ENCODE peak calls at places on chromosomes 7 and 10, in four cellular contexts. One of them, this sample, is unnamed.

GRCh38 chr7:134732739-134733138 is 46.7 kb upstream of the CALD1 start:
- DNase-seq in IMR-90: no peak
- DNase-seq in H9: no peak
- DNase-seq in H1: no peak
- DNase-seq in this sample: no peak

GRCh38 chr7:42494199-42494710 is 257.2 kb upstream of the GLI3 start:
- DNase-seq in IMR-90: no peak
- DNase-seq in H9: no peak
- DNase-seq in H1: no peak
- DNase-seq in this sample: no peak

GRCh38 chr10:53601260-53601875 is 828.8 kb upstream of the MBL2 start:
- DNase-seq in IMR-90: peak; percentile 28
- DNase-seq in H9: no peak
- DNase-seq in H1: no peak
- DNase-seq in this sample: peak; percentile 60

GRCh38 chr7:158778476-158778875 is 50.8 kb downstream of the ESYT2 start:
- DNase-seq in IMR-90: peak; percentile 75
- DNase-seq in H9: no peak
- DNase-seq in H1: no peak
- DNase-seq in this sample: no peak

GRCh38 chr10:4082851-4083250 is 297.8 kb upstream of the KLF6 start:
- DNase-seq in IMR-90: no peak
- DNase-seq in H9: no peak
- DNase-seq in H1: no peak
- DNase-seq in this sample: peak; percentile 38

GRCh38 chr10:11846542-11846941 is 23.4 kb downstream of the PROSER2 start:
- DNase-seq in IMR-90: peak; percentile 9
- DNase-seq in H9: no peak
- DNase-seq in H1: no peak
- DNase-seq in this sample: no peak

GRCh38 chr10:21355591-21356011 is 169.9 kb downstream of the SKIDA1 start:
- DNase-seq in IMR-90: peak; percentile 69
- DNase-seq in H9: no peak
- DNase-seq in H1: no peak
- DNase-seq in this sample: peak; percentile 32

GRCh38 chr10:121610798-121611325 is 12.6 kb upstream of the FGFR2 start:
- DNase-seq in IMR-90: no peak
- DNase-seq in H9: no peak
- DNase-seq in H1: no peak
- DNase-seq in this sample: no peak

GRCh38 chr10:48658243-48658888 is 26.3 kb upstream of the WDFY4 start:
- DNase-seq in IMR-90: peak; percentile 58
- DNase-seq in H9: peak; percentile 86
- DNase-seq in H1: peak; percentile 49
- DNase-seq in this sample: peak; percentile 83

GRCh38 chr7:66627151-66627681 is 1.5 kb upstream of the KCTD7 start:
- DNase-seq in IMR-90: peak; percentile 89
- DNase-seq in H9: no peak
- DNase-seq in H1: no peak
- DNase-seq in this sample: no peak

GRCh38 chr7:29516491-29516890 is 47.1 kb upstream of the PRR15 start:
- DNase-seq in IMR-90: no peak
- DNase-seq in H9: no peak
- DNase-seq in H1: no peak
- DNase-seq in this sample: no peak

GRCh38 chr10:107919626-107920235 is 755.2 kb upstream of the SORCS1 start:
- DNase-seq in IMR-90: no peak
- DNase-seq in H9: no peak
- DNase-seq in H1: no peak
- DNase-seq in this sample: no peak

DNA sequence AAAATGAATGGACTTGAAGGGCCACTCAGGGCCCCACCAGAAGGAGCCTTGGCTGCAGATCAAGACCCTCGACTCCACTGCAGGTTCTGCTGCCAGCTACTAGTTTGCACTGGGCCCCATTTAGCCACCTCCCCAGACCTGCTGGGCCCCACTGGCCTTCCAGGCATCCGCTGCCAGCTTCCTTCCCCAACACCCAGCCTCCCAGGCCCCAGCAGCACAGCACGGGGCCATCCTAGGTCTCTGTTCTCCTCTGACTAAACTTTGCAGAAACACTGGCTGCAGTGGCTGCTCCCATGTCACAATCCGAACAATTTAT is 277.4 kb upstream of the KLF14 start:
- DNase-seq in IMR-90: no peak
- DNase-seq in H9: no peak
- DNase-seq in H1: no peak
- DNase-seq in this sample: no peak
- H2BK120ac ChIP-seq in IMR-90: peak overlapping the region; percentile 67
- H2BK120ac ChIP-seq in H9: no peak overlapping the region
- H2BK120ac ChIP-seq in H1: no peak overlapping the region
- H2BK120ac ChIP-seq in this sample: no peak overlapping the region

GRCh38 chr7:137635132-137635531 is 211.6 kb downstream of the DGKI start:
- DNase-seq in IMR-90: no peak
- DNase-seq in H9: no peak
- DNase-seq in H1: no peak
- DNase-seq in this sample: no peak

GRCh38 chr7:137636376-137636775 is 210.4 kb downstream of the DGKI start:
- DNase-seq in IMR-90: peak; percentile 33
- DNase-seq in H9: no peak
- DNase-seq in H1: no peak
- DNase-seq in this sample: no peak

GRCh38 chr7:137635874-137636273 is 210.9 kb downstream of the DGKI start:
- DNase-seq in IMR-90: no peak
- DNase-seq in H9: no peak
- DNase-seq in H1: no peak
- DNase-seq in this sample: no peak

GRCh38 chr7:137633133-137633532 is 213.6 kb downstream of the DGKI start:
- DNase-seq in IMR-90: no peak
- DNase-seq in H9: no peak
- DNase-seq in H1: no peak
- DNase-seq in this sample: no peak

GRCh38 chr7:137634356-137634755 is 212.4 kb downstream of the DGKI start:
- DNase-seq in IMR-90: no peak
- DNase-seq in H9: no peak
- DNase-seq in H1: no peak
- DNase-seq in this sample: no peak
- H3K56ac ChIP-seq in IMR-90: no peak overlapping the region
- H3K56ac ChIP-seq in H9: no peak overlapping the region
- H3K56ac ChIP-seq in H1: no peak overlapping the region
- H3K56ac ChIP-seq in this sample: no peak overlapping the region

GRCh38 chr10:131203456-131204357 is 107.8 kb downstream of the TCERG1L start:
- DNase-seq in IMR-90: no peak
- DNase-seq in H9: peak; percentile 13
- DNase-seq in H1: no peak
- DNase-seq in this sample: no peak
- H2BK120ac ChIP-seq in IMR-90: no peak overlapping the region
- H2BK120ac ChIP-seq in H9: no peak overlapping the region
- H2BK120ac ChIP-seq in H1: no peak overlapping the region
- H2BK120ac ChIP-seq in this sample: no peak overlapping the region

GRCh38 chr7:739455-739963 is 12.4 kb upstream of the PRKAR1B start:
- DNase-seq in IMR-90: no peak
- DNase-seq in H9: no peak
- DNase-seq in H1: no peak
- DNase-seq in this sample: no peak

GRCh38 chr7:741191-741671 is 14.2 kb upstream of the PRKAR1B start:
- DNase-seq in IMR-90: no peak
- DNase-seq in H9: no peak
- DNase-seq in H1: no peak
- DNase-seq in this sample: no peak

GRCh38 chr7:738723-739454 is 11.8 kb upstream of the PRKAR1B start:
- DNase-seq in IMR-90: no peak
- DNase-seq in H9: no peak
- DNase-seq in H1: no peak
- DNase-seq in this sample: no peak

GRCh38 chr7:739964-740942 is 13.2 kb upstream of the PRKAR1B start:
- DNase-seq in IMR-90: no peak
- DNase-seq in H9: peak; percentile 22
- DNase-seq in H1: no peak
- DNase-seq in this sample: no peak

GRCh38 chr7:738241-738640 is 11.2 kb upstream of the PRKAR1B start:
- DNase-seq in IMR-90: no peak
- DNase-seq in H9: no peak
- DNase-seq in H1: no peak
- DNase-seq in this sample: no peak
- H3K56ac ChIP-seq in IMR-90: no peak overlapping the region
- H3K56ac ChIP-seq in H9: no peak overlapping the region
- H3K56ac ChIP-seq in H1: no peak overlapping the region
- H3K56ac ChIP-seq in this sample: no peak overlapping the region

GRCh38 chr7:157692156-157693011 is 355.6 kb downstream of the DNAJB6 start:
- DNase-seq in IMR-90: no peak
- DNase-seq in H9: peak; percentile 47
- DNase-seq in H1: no peak
- DNase-seq in this sample: no peak
- H2BK120ac ChIP-seq in IMR-90: no peak overlapping the region
- H2BK120ac ChIP-seq in H9: no peak overlapping the region
- H2BK120ac ChIP-seq in H1: no peak overlapping the region
- H2BK120ac ChIP-seq in this sample: no peak overlapping the region

This sample was measured in mesendoderm.